ENCODE peak calls at places on chromosome 6, in six cellular contexts. G is CD8-positive, alpha-beta memory T cell; X is prostate gland; T is stimulated activated CD4-positive, alpha-beta T cell treated with anti-CD3 and anti-CD28 coated beads, Interleukin-1b, Interleukin-23, amount 100 ng/mL, for 1 hour; U is cerebellum; E is EL. R is an unnamed sample.

GRCh38 chr6:80280258-80281010 is 174.0 kb downstream of the BCKDHB start:
- DNase-seq in E (peak), T (no peak), G (no peak), U (no peak), X (no peak), R (peak)

GRCh38 chr6:161254754-161255253 is 19.1 kb downstream of the AGPAT4 start:
- DNase-seq in E (no peak), U (no peak), G (no peak), X (no peak), T (no peak), R (peak)

GRCh38 chr6:46715106-46715505 is 20.1 kb downstream of the PLA2G7 start:
- DNase-seq in E (no peak), G (no peak), U (no peak), X (no peak), T (no peak), R (peak)

GRCh38 chr6:104595315-104595820 is 264.4 kb downstream of the HACE1 start:
- DNase-seq in X (no peak), T (no peak), G (no peak), U (no peak), E (peak), R (no peak)

GRCh38 chr6:153275997-153276396 is 144.9 kb upstream of the RGS17 start:
- DNase-seq in X (no peak), E (no peak), G (no peak), T (no peak), U (no peak), R (no peak)

GRCh38 chr6:42720739-42721138 is 1.7 kb downstream of the PRPH2 start:
- DNase-seq in E (peak), U (no peak), X (no peak), G (no peak), T (no peak), R (peak)

GRCh38 chr6:6968731-6969552 is 138.8 kb upstream of the RREB1 start:
- DNase-seq in X (no peak), T (no peak), E (no peak), G (no peak), U (no peak), R (no peak)

GRCh38 chr6:159871911-159872310 is 18.9 kb upstream of the MAS1 start:
- DNase-seq in X (no peak), T (no peak), E (peak), G (no peak), U (no peak), R (no peak)

GRCh38 chr6:17884501-17885039 is 102.9 kb downstream of the KIF13A start:
- DNase-seq in X (no peak), E (no peak), T (no peak), U (no peak), G (no peak), R (no peak)

GRCh38 chr6:147577466-147577865 is 69.0 kb downstream of the SAMD5 start:
- DNase-seq in E (no peak), X (no peak), T (no peak), G (no peak), U (no peak), R (no peak)

GRCh38 chr6:155248021-155249001 is 15.5 kb upstream of the CLDN20 start:
- DNase-seq in T (no peak), E (peak), X (peak), G (no peak), U (peak), R (peak)